ENCODE peak calls at places on chromosome 6, in seven cellular contexts. W is HCT116, C is left ventricle myocardium inferior, R is ovary, K is heart right ventricle, T is pancreas, D is Caco-2. H is an unnamed sample. For H3K4me1 and H3K36me3, the result is how much of the 10 kb centered on the place peaks cover.

GRCh38 chr6:52328303-52328662 is 33.7 kb upstream of the PAQR8 start:
- DNase-seq in C (no peak), T (no peak), R (no peak), K (no peak), W (no peak), D (peak), H (no peak)

GRCh38 chr6:140879861-140880260 is 1252.9 kb upstream of the GJE1 start:
- DNase-seq in R (no peak), K (no peak), C (no peak), W (no peak), T (no peak), D (no peak), H (no peak)

GRCh38 chr6:16769986-16770376 is 8.7 kb upstream of the ATXN1 start:
- DNase-seq in T (no peak), D (no peak), K (no peak), C (no peak), R (no peak), W (no peak), H (no peak)

GRCh38 chr6:89963391-89963790 is 69.1 kb downstream of the GJA10 start:
- DNase-seq in R (no peak), D (no peak), C (no peak), W (no peak), T (no peak), K (no peak), H (no peak)

GRCh38 chr6:33440649-33441309 is 13.6 kb upstream of the ZBTB9 start:
- DNase-seq in T (no peak), R (no peak), K (no peak), C (no peak), W (no peak), D (no peak), H (no peak)

GRCh38 chr6:71619836-71620235 is 266.5 kb upstream of the RIMS1 start:
- DNase-seq in D (no peak), K (no peak), C (no peak), R (no peak), T (no peak), W (no peak), H (no peak)

GRCh38 chr6:47724300-47724699 is 25.9 kb downstream of the ADGRF4 start:
- DNase-seq in K (no peak), W (no peak), C (no peak), R (no peak), T (no peak), D (no peak), H (no peak)

GRCh38 chr6:40258531-40258930 is 324.3 kb upstream of the MOCS1 start:
- DNase-seq in K (no peak), W (no peak), T (no peak), C (no peak), R (no peak), D (no peak), H (no peak)

GRCh38 chr6:43901330-43902230 is 131.6 kb downstream of the VEGFA start:
- DNase-seq in D (no peak), W (no peak), R (no peak), K (no peak), C (no peak), T (no peak), H (no peak)

GRCh38 chr6:41894366-41895299 is 542 bp downstream of the USP49 start:
- DNase-seq in C (no peak), D (peak), T (no peak), R (no peak), K (no peak), W (no peak), H (no peak)

GRCh38 chr6:149900620-149901443 is 2.9 kb upstream of the RAET1E start:
- DNase-seq in R (no peak), D (no peak), K (no peak), T (no peak), C (no peak), W (no peak), H (no peak)

GRCh38 chr6:152682141-152682540 is 15.6 kb upstream of the MYCT1 start:
- DNase-seq in C (no peak), T (no peak), D (no peak), K (no peak), W (no peak), R (no peak), H (no peak)

GRCh38 chr6:3407840-3408239 is 49.0 kb downstream of the SLC22A23 start:
- DNase-seq in C (no peak), D (no peak), T (no peak), K (no peak), W (no peak), R (no peak), H (no peak)

GRCh38 chr6:71262914-71263313 is 25.7 kb upstream of the OGFRL1 start:
- DNase-seq in W (no peak), R (no peak), C (no peak), D (no peak), T (no peak), K (no peak), H (no peak)

GRCh38 chr6:123546537-123546936 is 90.2 kb downstream of the TRDN start:
- DNase-seq in R (no peak), D (no peak), K (no peak), C (no peak), T (no peak), W (no peak), H (no peak)

GRCh38 chr6:32946893-32947292 is 6.0 kb downstream of the HLA-DMA start:
- DNase-seq in T (no peak), W (no peak), C (no peak), K (no peak), R (no peak), D (no peak), H (no peak)

GRCh38 chr6:150606258-150607043 is 6.8 kb downstream of the PLEKHG1 start:
- DNase-seq in R (peak), C (no peak), D (no peak), T (no peak), K (no peak), W (no peak), H (no peak)

GRCh38 chr6:158627168-158627939 is 17.2 kb downstream of the DYNLT1 start:
- DNase-seq in R (no peak), K (no peak), D (no peak), T (no peak), C (no peak), W (no peak), H (no peak)

GRCh38 chr6:3789018-3789895 is 37.7 kb upstream of the PXDC1 start:
- DNase-seq in C (no peak), K (no peak), W (no peak), R (no peak), T (no peak), D (peak), H (no peak)

GRCh38 chr6:38805127-38805655 is 90.1 kb downstream of the DNAH8 start:
- DNase-seq in R (no peak), K (no peak), T (no peak), D (no peak), C (no peak), W (no peak), H (no peak)

DNA sequence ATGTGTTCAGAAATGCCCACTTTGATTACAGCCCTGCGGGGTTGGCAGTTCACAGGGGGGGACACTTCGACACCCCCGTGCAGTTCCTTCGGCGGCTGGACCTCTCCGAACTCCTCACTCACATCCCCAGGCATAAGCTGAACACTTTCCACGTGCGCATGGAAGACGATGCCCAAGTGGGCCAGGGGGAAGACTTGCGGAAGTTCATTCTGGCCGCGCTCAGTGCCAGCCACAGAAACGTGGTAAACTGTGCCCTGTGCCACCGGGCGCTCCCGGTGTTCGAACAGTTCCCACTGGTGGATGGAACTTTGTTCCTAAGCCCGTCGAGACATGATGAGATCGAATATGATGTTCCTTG is 32.1 kb downstream of the HECA start:
- DNase-seq in K (no peak), W (no peak), D (no peak), T (no peak), C (no peak), R (no peak), H (no peak)
- H3K4me1 ChIP-seq in K (under half), W (under half), D (under half), T (under half), C (half or more), R (under half), H (under half)

GRCh38 chr6:1608222-1608975 is 1.3 kb upstream of the FOXC1 start:
- DNase-seq in D (no peak), K (no peak), T (no peak), C (no peak), W (no peak), R (no peak), H (no peak)
- H3K4me3 ChIP-seq in D (peak), K (peak), T (peak), C (peak), W (peak), R (peak), H (no peak)

DNA sequence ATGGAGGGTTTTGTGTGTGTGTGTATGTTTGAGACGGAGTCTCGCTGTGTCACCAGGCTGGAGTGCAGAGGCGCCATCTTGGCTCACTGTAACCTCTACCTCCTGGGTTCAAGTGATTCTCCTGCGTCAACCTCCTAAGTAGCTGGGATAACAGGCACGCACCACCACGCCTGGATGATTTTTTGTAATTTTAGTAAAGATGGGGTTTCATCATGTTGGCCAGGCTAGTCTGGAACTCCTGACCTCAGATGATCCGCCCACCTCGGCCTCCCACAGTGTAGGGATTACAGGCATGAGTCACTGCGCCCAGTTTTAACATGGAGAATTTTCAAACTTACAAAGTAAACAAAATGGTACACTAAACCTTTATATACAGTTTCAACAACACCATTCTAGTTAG is 22.8 kb downstream of the AMD1 start:
- DNase-seq in C (no peak), R (no peak), D (no peak), T (no peak), K (no peak), W (no peak), H (no peak)
- H3K36me3 ChIP-seq in C (half or more), R (under half), D (under half), T (under half), K (under half), W (under half), H (half or more)

GRCh38 chr6:133377219-133377618 is 136.1 kb downstream of the EYA4 start:
- DNase-seq in W (no peak), D (no peak), K (no peak), T (no peak), C (no peak), R (no peak), H (no peak)
- H3K4me1 ChIP-seq in W (under half), D (under half), K (under half), T (under half), C (under half), R (under half), H (under half)

GRCh38 chr6:27144740-27145079 is 102.8 kb upstream of the PRSS16 start:
- DNase-seq in C (no peak), D (no peak), T (no peak), R (no peak), W (no peak), K (no peak), H (peak)
- H3K4me3 ChIP-seq in C (peak), D (peak), T (peak), R (peak), W (no peak), K (peak), H (peak)

GRCh38 chr6:83735461-83735860 is 26.6 kb upstream of the SNAP91 start:
- DNase-seq in T (no peak), C (no peak), D (no peak), K (no peak), W (no peak), R (no peak), H (no peak)

DNA sequence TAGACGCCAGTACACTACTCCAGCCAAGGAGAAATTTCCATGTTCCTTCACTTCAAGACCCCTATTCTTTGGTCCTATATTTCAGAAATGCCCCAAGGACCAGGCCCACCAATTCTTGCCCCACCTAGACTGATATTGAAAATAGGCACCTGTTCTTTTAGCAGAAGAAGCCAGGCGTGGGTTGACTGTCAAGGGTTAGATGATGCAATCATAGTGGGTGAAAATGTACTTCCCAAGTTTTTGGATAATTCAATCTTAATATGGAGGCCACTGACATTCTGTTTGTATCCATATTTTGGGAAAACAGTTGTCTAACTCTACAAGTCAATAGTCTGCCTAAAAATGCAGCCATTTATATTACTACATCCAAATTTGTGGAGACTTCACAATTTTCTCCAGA is 21.0 kb upstream of the SNAP91 start:
- DNase-seq in C (no peak), T (no peak), K (no peak), D (no peak), W (no peak), R (no peak), H (no peak)
- H3K36me3 ChIP-seq in C (under half), T (under half), K (under half), D (under half), W (under half), R (under half), H (under half)

H was measured in HAP-1.